ENCODE peak calls at places on chromosome 20, in nine cellular contexts. One of them, this sample, is unnamed.

GRCh38 chr20:61520761-61521460 is 268.9 kb downstream of the CDH4 start:
- DNase-seq in epithelial cell of proximal tubule: no peak
- DNase-seq in IMR-90: peak; percentile 89
- DNase-seq in skeletal muscle cell: peak; percentile 80
- DNase-seq in bronchial epithelial cell: no peak
- DNase-seq in CD8-positive, alpha-beta T cell: no peak
- DNase-seq in epithelial cell of esophagus: no peak
- DNase-seq in pancreas: no peak
- DNase-seq in cardiac muscle cell: no peak
- DNase-seq in this sample: peak; percentile 61

GRCh38 chr20:48772183-48772976 is 55.4 kb downstream of the PREX1 start:
- DNase-seq in skeletal muscle cell: no peak
- DNase-seq in epithelial cell of esophagus: no peak
- DNase-seq in IMR-90: no peak
- DNase-seq in pancreas: no peak
- DNase-seq in CD8-positive, alpha-beta T cell: no peak
- DNase-seq in cardiac muscle cell: no peak
- DNase-seq in bronchial epithelial cell: no peak
- DNase-seq in epithelial cell of proximal tubule: no peak
- DNase-seq in this sample: no peak

GRCh38 chr20:37758332-37758731 is 64.5 kb downstream of the CTNNBL1 start:
- DNase-seq in epithelial cell of esophagus: no peak
- DNase-seq in skeletal muscle cell: no peak
- DNase-seq in cardiac muscle cell: no peak
- DNase-seq in IMR-90: no peak
- DNase-seq in bronchial epithelial cell: no peak
- DNase-seq in epithelial cell of proximal tubule: no peak
- DNase-seq in CD8-positive, alpha-beta T cell: no peak
- DNase-seq in pancreas: no peak
- DNase-seq in this sample: no peak

GRCh38 chr20:25668446-25668845 is 28.2 kb downstream of the ZNF337 start:
- DNase-seq in bronchial epithelial cell: no peak
- DNase-seq in cardiac muscle cell: no peak
- DNase-seq in epithelial cell of proximal tubule: no peak
- DNase-seq in IMR-90: no peak
- DNase-seq in CD8-positive, alpha-beta T cell: no peak
- DNase-seq in pancreas: no peak
- DNase-seq in skeletal muscle cell: no peak
- DNase-seq in epithelial cell of esophagus: no peak
- DNase-seq in this sample: no peak

GRCh38 chr20:44407402-44408184 is 52.1 kb downstream of the HNF4A start:
- DNase-seq in cardiac muscle cell: no peak
- DNase-seq in skeletal muscle cell: no peak
- DNase-seq in epithelial cell of esophagus: peak; percentile 94
- DNase-seq in pancreas: no peak
- DNase-seq in bronchial epithelial cell: peak; percentile 95
- DNase-seq in CD8-positive, alpha-beta T cell: no peak
- DNase-seq in IMR-90: peak; percentile 14
- DNase-seq in epithelial cell of proximal tubule: no peak
- DNase-seq in this sample: peak; percentile 37

GRCh38 chr20:610130-611046 is at the start of gene TCF15:
- DNase-seq in IMR-90: no peak
- DNase-seq in CD8-positive, alpha-beta T cell: no peak
- DNase-seq in cardiac muscle cell: peak; percentile 86
- DNase-seq in skeletal muscle cell: no peak
- DNase-seq in epithelial cell of proximal tubule: no peak
- DNase-seq in pancreas: no peak
- DNase-seq in epithelial cell of esophagus: peak; percentile 39
- DNase-seq in bronchial epithelial cell: no peak
- DNase-seq in this sample: peak; percentile 29

GRCh38 chr20:20184149-20184548 is 131.8 kb downstream of the CFAP61 start:
- DNase-seq in epithelial cell of proximal tubule: no peak
- DNase-seq in epithelial cell of esophagus: no peak
- DNase-seq in pancreas: no peak
- DNase-seq in IMR-90: no peak
- DNase-seq in skeletal muscle cell: no peak
- DNase-seq in bronchial epithelial cell: no peak
- DNase-seq in CD8-positive, alpha-beta T cell: no peak
- DNase-seq in cardiac muscle cell: no peak
- DNase-seq in this sample: peak; percentile 1

GRCh38 chr20:60055740-60056139 is 97.5 kb downstream of the CDH26 start:
- DNase-seq in epithelial cell of proximal tubule: no peak
- DNase-seq in pancreas: no peak
- DNase-seq in epithelial cell of esophagus: peak; percentile 67
- DNase-seq in CD8-positive, alpha-beta T cell: peak; percentile 68
- DNase-seq in cardiac muscle cell: no peak
- DNase-seq in IMR-90: no peak
- DNase-seq in skeletal muscle cell: no peak
- DNase-seq in bronchial epithelial cell: peak; percentile 55
- DNase-seq in this sample: peak; percentile 27

GRCh38 chr20:49964964-49965780 is 17.6 kb upstream of the SNAI1 start:
- DNase-seq in cardiac muscle cell: peak; percentile 62
- DNase-seq in epithelial cell of esophagus: peak; percentile 59
- DNase-seq in IMR-90: no peak
- DNase-seq in epithelial cell of proximal tubule: no peak
- DNase-seq in bronchial epithelial cell: peak; percentile 36
- DNase-seq in CD8-positive, alpha-beta T cell: no peak
- DNase-seq in skeletal muscle cell: no peak
- DNase-seq in pancreas: no peak
- DNase-seq in this sample: no peak

DNA sequence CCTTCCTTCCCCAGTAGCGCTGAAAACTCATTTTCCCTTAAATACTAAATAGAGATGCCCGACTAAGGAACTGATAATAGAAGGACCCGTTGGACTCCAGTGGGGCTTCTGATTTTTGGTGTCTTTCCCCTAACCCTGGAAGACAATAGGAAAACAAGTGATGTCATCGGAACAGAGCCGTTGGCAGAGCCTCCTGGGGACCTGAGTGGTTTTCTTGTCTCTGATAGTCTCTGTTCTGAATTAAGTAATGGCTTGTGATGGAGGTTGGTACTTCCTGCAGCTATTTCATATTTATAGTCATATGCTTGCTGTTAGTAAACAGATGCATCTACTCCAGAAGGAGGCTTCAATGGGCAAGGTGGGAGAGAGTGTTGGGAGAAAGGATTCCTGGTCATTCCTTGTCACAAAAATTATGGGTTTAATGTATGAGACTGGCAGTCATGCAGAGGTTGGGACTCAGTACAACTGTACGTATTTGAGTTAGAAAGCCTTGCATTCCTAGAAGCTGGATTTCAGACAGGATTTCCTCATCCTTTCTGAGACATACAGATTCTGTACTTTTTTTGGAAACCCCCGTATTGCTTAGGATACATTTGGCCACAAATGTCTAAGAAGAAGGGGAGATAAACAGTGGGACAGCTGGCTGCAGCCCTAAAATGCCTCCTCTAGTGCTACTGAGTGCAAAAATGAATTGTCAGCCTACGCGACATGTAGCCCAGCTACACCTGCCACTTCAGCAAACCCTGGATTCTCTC is 38.0 kb downstream of the CDS2 start:
- DNase-seq in bronchial epithelial cell: no peak
- DNase-seq in cardiac muscle cell: no peak
- DNase-seq in epithelial cell of proximal tubule: no peak
- DNase-seq in IMR-90: no peak
- DNase-seq in CD8-positive, alpha-beta T cell: no peak
- DNase-seq in epithelial cell of esophagus: no peak
- DNase-seq in pancreas: no peak
- DNase-seq in skeletal muscle cell: no peak
- DNase-seq in this sample: no peak
- H3K4me3 ChIP-seq in bronchial epithelial cell: no peak overlapping the region
- H3K4me3 ChIP-seq in cardiac muscle cell: no peak overlapping the region
- H3K4me3 ChIP-seq in epithelial cell of proximal tubule: no peak overlapping the region
- H3K4me3 ChIP-seq in IMR-90: no peak overlapping the region
- H3K4me3 ChIP-seq in CD8-positive, alpha-beta T cell: no peak overlapping the region
- H3K4me3 ChIP-seq in epithelial cell of esophagus: no peak overlapping the region
- H3K4me3 ChIP-seq in pancreas: no peak overlapping the region
- H3K4me3 ChIP-seq in skeletal muscle cell: no peak overlapping the region
- H3K4me3 ChIP-seq in this sample: no peak overlapping the region

GRCh38 chr20:23363257-23363649 is 1.3 kb downstream of the GZF1 start:
- DNase-seq in pancreas: no peak
- DNase-seq in skeletal muscle cell: no peak
- DNase-seq in IMR-90: no peak
- DNase-seq in epithelial cell of esophagus: no peak
- DNase-seq in cardiac muscle cell: no peak
- DNase-seq in CD8-positive, alpha-beta T cell: no peak
- DNase-seq in epithelial cell of proximal tubule: no peak
- DNase-seq in bronchial epithelial cell: no peak
- DNase-seq in this sample: no peak
- H3K4me3 ChIP-seq in pancreas: no peak overlapping the region
- H3K4me3 ChIP-seq in skeletal muscle cell: peak overlapping the region; percentile 85
- H3K4me3 ChIP-seq in IMR-90: peak overlapping the region; percentile 76
- H3K4me3 ChIP-seq in epithelial cell of esophagus: peak overlapping the region; percentile 73
- H3K4me3 ChIP-seq in cardiac muscle cell: peak overlapping the region; percentile 59
- H3K4me3 ChIP-seq in CD8-positive, alpha-beta T cell: no peak overlapping the region
- H3K4me3 ChIP-seq in epithelial cell of proximal tubule: peak overlapping the region; percentile 83
- H3K4me3 ChIP-seq in bronchial epithelial cell: no peak overlapping the region
- H3K4me3 ChIP-seq in this sample: peak overlapping the region; percentile 52

GRCh38 chr20:34710568-34710839 is 6.4 kb downstream of the TP53INP2 start:
- DNase-seq in IMR-90: no peak
- DNase-seq in skeletal muscle cell: no peak
- DNase-seq in bronchial epithelial cell: no peak
- DNase-seq in pancreas: no peak
- DNase-seq in epithelial cell of proximal tubule: no peak
- DNase-seq in epithelial cell of esophagus: no peak
- DNase-seq in CD8-positive, alpha-beta T cell: no peak
- DNase-seq in cardiac muscle cell: no peak
- DNase-seq in this sample: no peak
- H3K4me3 ChIP-seq in IMR-90: no peak overlapping the region
- H3K4me3 ChIP-seq in skeletal muscle cell: peak overlapping the region; percentile 62
- H3K4me3 ChIP-seq in bronchial epithelial cell: no peak overlapping the region
- H3K4me3 ChIP-seq in pancreas: no peak overlapping the region
- H3K4me3 ChIP-seq in epithelial cell of proximal tubule: peak overlapping the region; percentile 66
- H3K4me3 ChIP-seq in epithelial cell of esophagus: peak overlapping the region; percentile 40
- H3K4me3 ChIP-seq in CD8-positive, alpha-beta T cell: no peak overlapping the region
- H3K4me3 ChIP-seq in cardiac muscle cell: no peak overlapping the region
- H3K4me3 ChIP-seq in this sample: peak overlapping the region; percentile 60

GRCh38 chr20:6006603-6006949 is 47.3 kb downstream of the LRRN4 start:
- DNase-seq in cardiac muscle cell: no peak
- DNase-seq in bronchial epithelial cell: no peak
- DNase-seq in IMR-90: no peak
- DNase-seq in skeletal muscle cell: no peak
- DNase-seq in CD8-positive, alpha-beta T cell: no peak
- DNase-seq in epithelial cell of proximal tubule: no peak
- DNase-seq in epithelial cell of esophagus: no peak
- DNase-seq in pancreas: no peak
- DNase-seq in this sample: no peak

GRCh38 chr20:6007094-6007528 is 46.7 kb downstream of the LRRN4 start:
- DNase-seq in epithelial cell of esophagus: no peak
- DNase-seq in cardiac muscle cell: no peak
- DNase-seq in pancreas: no peak
- DNase-seq in epithelial cell of proximal tubule: no peak
- DNase-seq in IMR-90: no peak
- DNase-seq in CD8-positive, alpha-beta T cell: no peak
- DNase-seq in skeletal muscle cell: no peak
- DNase-seq in bronchial epithelial cell: peak; percentile 23
- DNase-seq in this sample: peak; percentile 22

GRCh38 chr20:6012166-6012565 is 41.7 kb downstream of the LRRN4 start:
- DNase-seq in epithelial cell of proximal tubule: no peak
- DNase-seq in bronchial epithelial cell: no peak
- DNase-seq in pancreas: no peak
- DNase-seq in CD8-positive, alpha-beta T cell: no peak
- DNase-seq in skeletal muscle cell: no peak
- DNase-seq in epithelial cell of esophagus: no peak
- DNase-seq in IMR-90: no peak
- DNase-seq in cardiac muscle cell: no peak
- DNase-seq in this sample: no peak

GRCh38 chr20:6007529-6008103 is 46.2 kb downstream of the LRRN4 start:
- DNase-seq in epithelial cell of esophagus: no peak
- DNase-seq in skeletal muscle cell: no peak
- DNase-seq in pancreas: no peak
- DNase-seq in IMR-90: no peak
- DNase-seq in cardiac muscle cell: no peak
- DNase-seq in CD8-positive, alpha-beta T cell: no peak
- DNase-seq in epithelial cell of proximal tubule: no peak
- DNase-seq in bronchial epithelial cell: peak; percentile 7
- DNase-seq in this sample: no peak

GRCh38 chr20:6008254-6008653 is 45.6 kb downstream of the LRRN4 start:
- DNase-seq in CD8-positive, alpha-beta T cell: no peak
- DNase-seq in bronchial epithelial cell: peak; percentile 98
- DNase-seq in epithelial cell of proximal tubule: peak; percentile 96
- DNase-seq in IMR-90: peak; percentile 92
- DNase-seq in cardiac muscle cell: peak; percentile 22
- DNase-seq in pancreas: peak; percentile 10
- DNase-seq in skeletal muscle cell: peak; percentile 90
- DNase-seq in epithelial cell of esophagus: peak; percentile 98
- DNase-seq in this sample: peak; percentile 92
- H3K4me3 ChIP-seq in CD8-positive, alpha-beta T cell: no peak overlapping the region
- H3K4me3 ChIP-seq in bronchial epithelial cell: no peak overlapping the region
- H3K4me3 ChIP-seq in epithelial cell of proximal tubule: peak overlapping the region; percentile 82
- H3K4me3 ChIP-seq in IMR-90: no peak overlapping the region
- H3K4me3 ChIP-seq in cardiac muscle cell: peak overlapping the region; percentile 81
- H3K4me3 ChIP-seq in pancreas: no peak overlapping the region
- H3K4me3 ChIP-seq in skeletal muscle cell: peak overlapping the region; percentile 80
- H3K4me3 ChIP-seq in epithelial cell of esophagus: peak overlapping the region; percentile 74
- H3K4me3 ChIP-seq in this sample: peak overlapping the region; percentile 79

GRCh38 chr20:5316188-5317158 is at the start of gene PROKR2:
- DNase-seq in bronchial epithelial cell: no peak
- DNase-seq in CD8-positive, alpha-beta T cell: no peak
- DNase-seq in skeletal muscle cell: no peak
- DNase-seq in pancreas: no peak
- DNase-seq in epithelial cell of proximal tubule: no peak
- DNase-seq in IMR-90: no peak
- DNase-seq in cardiac muscle cell: peak; percentile 43
- DNase-seq in epithelial cell of esophagus: peak; percentile 31
- DNase-seq in this sample: no peak
- H3K4me3 ChIP-seq in bronchial epithelial cell: no peak within 1 kb of the TSS
- H3K4me3 ChIP-seq in CD8-positive, alpha-beta T cell: no peak within 1 kb of the TSS
- H3K4me3 ChIP-seq in skeletal muscle cell: no peak within 1 kb of the TSS
- H3K4me3 ChIP-seq in pancreas: no peak within 1 kb of the TSS
- H3K4me3 ChIP-seq in epithelial cell of proximal tubule: no peak within 1 kb of the TSS
- H3K4me3 ChIP-seq in IMR-90: no peak within 1 kb of the TSS
- H3K4me3 ChIP-seq in cardiac muscle cell: peak within 1 kb of the TSS; percentile 29
- H3K4me3 ChIP-seq in epithelial cell of esophagus: no peak within 1 kb of the TSS
- H3K4me3 ChIP-seq in this sample: no peak within 1 kb of the TSS

GRCh38 chr20:21308340-21308739 is 5.2 kb downstream of the XRN2 start:
- DNase-seq in epithelial cell of proximal tubule: no peak
- DNase-seq in CD8-positive, alpha-beta T cell: no peak
- DNase-seq in epithelial cell of esophagus: no peak
- DNase-seq in skeletal muscle cell: no peak
- DNase-seq in pancreas: no peak
- DNase-seq in bronchial epithelial cell: no peak
- DNase-seq in cardiac muscle cell: no peak
- DNase-seq in IMR-90: no peak
- DNase-seq in this sample: no peak
- H3K4me3 ChIP-seq in epithelial cell of proximal tubule: no peak overlapping the region
- H3K4me3 ChIP-seq in CD8-positive, alpha-beta T cell: no peak overlapping the region
- H3K4me3 ChIP-seq in epithelial cell of esophagus: no peak overlapping the region
- H3K4me3 ChIP-seq in skeletal muscle cell: no peak overlapping the region
- H3K4me3 ChIP-seq in pancreas: no peak overlapping the region
- H3K4me3 ChIP-seq in bronchial epithelial cell: no peak overlapping the region
- H3K4me3 ChIP-seq in cardiac muscle cell: no peak overlapping the region
- H3K4me3 ChIP-seq in IMR-90: no peak overlapping the region
- H3K4me3 ChIP-seq in this sample: no peak overlapping the region